ENCODE peak calls at places on chromosomes 1 and 21, in ten cellular contexts. F is astrocyte, N is ovary, H is left ventricle myocardium inferior, Z is BE2C, M is GM12878, G is transverse colon, L is mammary epithelial cell, E is kidney epithelial cell, V is PC-3. D is an unnamed sample.

GRCh38 chr1:181255270-181255929 is 166.9 kb downstream of the IER5 start:
- DNase-seq in F (peak), N (no peak), H (no peak), Z (no peak), M (no peak), G (no peak), L (peak), E (peak), V (peak), D (no peak)

GRCh38 chr1:151371744-151372410 is 628 bp downstream of the SELENBP1 start:
- DNase-seq in F (peak), N (peak), H (peak), Z (peak), M (no peak), G (peak), L (no peak), E (no peak), V (peak), D (no peak)

GRCh38 chr1:162236201-162236600 is 140.5 kb downstream of the SPATA46 start:
- DNase-seq in F (peak), N (no peak), H (no peak), Z (no peak), M (no peak), G (no peak), L (no peak), E (no peak), V (no peak), D (no peak)

GRCh38 chr1:207903053-207903452 is 7.9 kb downstream of the CD34 start:
- DNase-seq in F (no peak), N (no peak), H (no peak), Z (no peak), M (no peak), G (no peak), L (no peak), E (no peak), V (no peak), D (no peak)

GRCh38 chr1:231921951-231922350 is 295.4 kb downstream of the DISC1 start:
- DNase-seq in F (peak), N (no peak), H (no peak), Z (no peak), M (no peak), G (no peak), L (no peak), E (no peak), V (no peak), D (no peak)

GRCh38 chr21:45872902-45873301 is 108.7 kb upstream of the COL6A1 start:
- DNase-seq in F (no peak), N (no peak), H (no peak), Z (no peak), M (no peak), G (no peak), L (no peak), E (no peak), V (no peak), D (no peak)

GRCh38 chr21:25985990-25986389 is 184.6 kb downstream of the APP start:
- DNase-seq in F (no peak), N (no peak), H (no peak), Z (no peak), M (no peak), G (no peak), L (no peak), E (no peak), V (no peak), D (no peak)

GRCh38 chr1:8858112-8858668 is 20.3 kb downstream of the ENO1 start:
- DNase-seq in F (peak), N (no peak), H (no peak), Z (no peak), M (no peak), G (no peak), L (peak), E (peak), V (peak), D (no peak)

GRCh38 chr1:176691251-176692228 is 228.6 kb downstream of the PAPPA2 start:
- DNase-seq in F (peak), N (no peak), H (no peak), Z (peak), M (peak), G (peak), L (peak), E (peak), V (peak), D (peak)

DNA sequence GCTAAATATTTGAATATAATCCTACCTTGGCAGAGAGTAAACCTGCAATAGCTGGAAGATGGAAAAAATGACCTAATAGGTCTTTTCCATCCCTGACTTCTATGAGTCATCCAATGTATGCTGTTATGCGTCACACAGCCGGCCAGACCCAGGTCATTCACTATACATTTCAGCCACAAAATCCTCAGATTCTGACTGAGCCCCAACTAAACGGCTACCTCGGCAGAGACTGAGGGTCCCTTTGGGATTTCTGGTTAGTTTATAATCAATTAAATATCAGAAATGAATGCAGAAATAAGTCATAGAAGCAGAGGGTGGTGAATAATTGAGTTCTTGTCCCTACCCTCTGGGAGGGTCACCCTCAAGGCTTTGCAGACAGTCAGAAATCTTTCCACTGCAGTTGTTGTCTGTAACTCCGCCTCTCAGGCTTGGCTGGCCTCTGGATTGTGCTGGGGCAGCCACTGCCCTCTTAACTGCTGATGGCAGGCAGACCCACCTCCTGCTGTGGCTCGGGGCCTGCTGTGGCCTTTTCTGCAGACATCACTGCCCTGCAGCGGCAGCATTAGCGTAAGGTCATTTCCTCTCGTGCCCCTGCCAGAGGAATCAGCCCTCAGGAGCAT is 240.5 kb downstream of the TGFB2 start:
- DNase-seq in F (peak), N (no peak), H (no peak), Z (peak), M (no peak), G (no peak), L (peak), E (peak), V (peak), D (no peak)
- TF ChIP-seq CTCF in F (no peak), N (no peak), H (no peak), Z (no peak), M (no peak), G (no peak), L (no peak), E (no peak), V (no peak), D (no peak)

DNA sequence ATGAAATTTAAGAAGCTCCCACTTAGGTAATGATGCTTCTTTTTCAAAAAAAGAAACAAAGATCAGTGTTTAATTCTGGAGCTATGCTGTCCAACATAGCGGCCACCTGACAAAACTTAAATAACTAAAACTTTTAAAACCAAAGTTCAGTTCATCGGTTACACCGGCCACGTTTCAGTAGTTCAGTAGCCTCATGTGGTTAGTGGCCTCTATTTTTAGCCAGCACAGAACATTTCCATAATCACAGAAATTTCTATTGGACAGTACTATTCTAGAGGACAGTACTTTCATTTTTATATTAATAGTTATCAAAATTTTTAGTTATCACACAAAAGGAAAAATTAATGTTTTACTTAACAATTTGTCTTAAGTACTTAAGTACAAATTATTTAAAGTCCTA is 141.0 kb downstream of the USP25 start:
- DNase-seq in F (no peak), N (no peak), H (no peak), Z (no peak), M (no peak), G (no peak), L (no peak), E (no peak), V (no peak), D (peak)
- H3K4me3 ChIP-seq in F (no peak), N (no peak), H (no peak), Z (no peak), M (no peak), G (no peak), L (no peak), E (no peak), V (no peak), D (no peak)

DNA sequence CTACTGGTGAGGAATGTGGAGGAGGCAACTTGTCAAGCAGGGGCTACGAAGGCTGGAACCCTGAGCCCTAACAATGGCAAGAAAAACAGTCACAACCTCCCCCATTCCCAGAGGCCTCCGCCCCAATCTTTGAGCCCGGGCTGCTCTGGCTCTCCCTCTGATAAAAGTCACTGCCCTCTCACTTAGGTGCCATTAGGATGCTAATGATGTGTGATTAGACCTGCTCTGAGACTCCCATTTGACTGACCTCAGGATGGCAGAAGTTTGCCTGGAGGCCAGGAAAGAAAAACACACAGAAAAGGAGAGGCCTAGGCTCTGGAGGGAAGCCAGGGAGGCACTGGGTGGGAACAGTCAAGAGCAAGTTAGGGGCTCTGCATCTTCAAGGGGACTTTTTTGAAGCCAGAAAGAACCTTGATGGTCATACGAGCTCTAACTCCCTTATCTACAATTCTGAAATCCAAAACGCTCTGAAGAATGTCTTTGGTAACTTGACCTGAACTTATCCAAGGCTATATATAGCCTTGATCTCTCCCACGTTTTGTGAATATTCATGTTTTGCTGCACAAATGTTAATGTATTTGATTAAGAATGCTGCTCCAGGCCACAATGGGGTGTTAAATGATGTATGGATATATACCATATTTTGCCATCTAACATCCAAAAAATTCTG is 98.9 kb downstream of the TRABD2B start:
- DNase-seq in F (no peak), N (no peak), H (no peak), Z (no peak), M (no peak), G (no peak), L (no peak), E (no peak), V (no peak), D (no peak)
- TF ChIP-seq CTCF in F (no peak), N (no peak), H (no peak), Z (no peak), M (no peak), G (no peak), L (no peak), E (no peak), V (no peak), D (no peak)

DNA sequence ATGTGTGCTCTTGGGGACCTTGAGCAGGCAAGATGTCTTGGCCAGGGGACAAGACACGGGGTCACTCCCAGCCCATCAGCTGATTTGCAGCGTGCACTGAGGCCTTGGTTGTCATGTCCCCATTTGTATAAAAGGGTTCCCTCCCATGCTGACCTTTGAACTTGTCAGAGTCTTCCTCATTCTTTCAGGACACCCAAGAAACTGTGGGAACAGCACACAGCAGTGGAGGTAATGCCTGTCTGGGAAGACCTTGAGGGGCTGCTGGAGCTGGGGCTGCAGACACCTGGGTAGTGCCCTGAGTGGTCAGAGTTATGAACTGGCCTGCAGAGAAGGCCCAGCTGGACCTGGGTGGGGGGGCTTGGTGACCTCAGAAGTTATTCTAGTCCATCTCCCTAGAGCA is 46.4 kb downstream of the FAAH start:
- DNase-seq in F (no peak), N (no peak), H (no peak), Z (no peak), M (no peak), G (no peak), L (no peak), E (no peak), V (no peak), D (no peak)
- H3K4me3 ChIP-seq in F (no peak), N (no peak), H (no peak), Z (no peak), M (no peak), G (no peak), L (no peak), E (no peak), V (no peak), D (no peak)

GRCh38 chr21:18840239-18840638 is 436.7 kb upstream of the TMPRSS15 start:
- DNase-seq in F (no peak), N (no peak), H (no peak), Z (peak), M (no peak), G (no peak), L (no peak), E (no peak), V (peak), D (no peak)
- TF ChIP-seq CTCF in F (peak), N (no peak), H (no peak), Z (peak), M (no peak), G (peak), L (peak), E (peak), V (peak), D (peak)

GRCh38 chr1:161197560-161198205 is 1.2 kb downstream of the ADAMTS4 start:
- DNase-seq in F (no peak), N (peak), H (no peak), Z (no peak), M (no peak), G (no peak), L (no peak), E (no peak), V (no peak), D (no peak)

GRCh38 chr1:161199506-161200119 is 759 bp upstream of the ADAMTS4 start:
- DNase-seq in F (no peak), N (peak), H (no peak), Z (no peak), M (no peak), G (no peak), L (no peak), E (no peak), V (no peak), D (no peak)

GRCh38 chr1:161200421-161200991 is 1.7 kb upstream of the ADAMTS4 start:
- DNase-seq in F (no peak), N (peak), H (no peak), Z (no peak), M (no peak), G (no peak), L (no peak), E (no peak), V (no peak), D (no peak)

GRCh38 chr1:161198206-161198876 is 513 bp downstream of the ADAMTS4 start:
- DNase-seq in F (no peak), N (peak), H (peak), Z (peak), M (no peak), G (no peak), L (no peak), E (no peak), V (peak), D (no peak)

GRCh38 chr1:161198877-161199431 is at the start of gene ADAMTS4:
- DNase-seq in F (peak), N (peak), H (peak), Z (no peak), M (no peak), G (peak), L (no peak), E (no peak), V (no peak), D (no peak)
- H3K4me3 ChIP-seq in F (no peak), N (peak), H (peak), Z (peak), M (no peak), G (peak), L (no peak), E (no peak), V (no peak), D (no peak)

GRCh38 chr1:70745199-70745598 is 302.4 kb downstream of the PTGER3 start:
- DNase-seq in F (no peak), N (no peak), H (no peak), Z (peak), M (no peak), G (no peak), L (no peak), E (no peak), V (peak), D (no peak)
- TF ChIP-seq CTCF in F (no peak), N (no peak), H (no peak), Z (peak), M (peak), G (no peak), L (peak), E (peak), V (peak), D (peak)

GRCh38 chr1:38217316-38217715 is 170.7 kb upstream of the POU3F1 start:
- DNase-seq in F (no peak), N (no peak), H (peak), Z (no peak), M (no peak), G (no peak), L (no peak), E (no peak), V (no peak), D (no peak)
- H3K4me3 ChIP-seq in F (no peak), N (no peak), H (no peak), Z (no peak), M (no peak), G (no peak), L (no peak), E (no peak), V (no peak), D (no peak)

D was measured in GM12864.